ENCODE peak calls at places on chromosomes 13 and 19, in ten cellular contexts. T, W, D, Y, G, M, F, R, C and Z are unnamed samples.

GRCh38 chr13:20160346-20161274 is at the start of gene GJA3:
- DNase-seq in M (no peak), Y (no peak), W (peak; percentile 13), G (peak; percentile 25), F (no peak), D (no peak), T (no peak), R (no peak), C (no peak), Z (peak; percentile 19)

GRCh38 chr19:13557756-13558398 is 51.6 kb upstream of the CACNA1A start:
- DNase-seq in F (no peak), C (peak; percentile 18), W (no peak), M (no peak), D (no peak), G (no peak), T (no peak), R (no peak), Y (no peak), Z (no peak)

GRCh38 chr13:25136872-25137623 is 35.0 kb downstream of the AMER2 start:
- DNase-seq in C (peak; percentile 2), D (no peak), Y (no peak), G (no peak), T (no peak), W (no peak), F (no peak), R (no peak), M (no peak), Z (no peak)

GRCh38 chr13:25874064-25874737 is 177.6 kb downstream of the SHISA2 start:
- DNase-seq in Y (no peak), M (no peak), W (no peak), C (no peak), D (no peak), T (no peak), R (no peak), F (no peak), G (no peak), Z (no peak)

GRCh38 chr13:74158028-74158427 is 23.8 kb upstream of the KLF12 start:
- DNase-seq in W (no peak), C (no peak), M (no peak), R (no peak), G (peak; percentile 26), T (no peak), F (no peak), Y (no peak), D (no peak), Z (peak; percentile 22)

GRCh38 chr13:79874396-79875360 is 393.7 kb downstream of the NDFIP2 start:
- DNase-seq in R (no peak), W (no peak), Y (no peak), D (no peak), T (no peak), G (no peak), C (no peak), M (no peak), F (no peak), Z (no peak)

GRCh38 chr19:33752945-33753344 is 43.7 kb upstream of the KCTD15 start:
- DNase-seq in D (no peak), Y (no peak), M (no peak), W (no peak), R (no peak), C (no peak), G (no peak), F (no peak), T (no peak), Z (no peak)

GRCh38 chr13:40271931-40272775 is 394.3 kb downstream of the FOXO1 start:
- DNase-seq in R (peak; percentile 89), T (peak; percentile 27), F (peak; percentile 43), C (peak; percentile 31), M (no peak), G (peak; percentile 88), Y (no peak), D (peak; percentile 92), W (no peak), Z (peak; percentile 86)

GRCh38 chr19:35822579-35822978 is 9.9 kb upstream of the PRODH2 start:
- DNase-seq in F (no peak), M (no peak), C (no peak), W (no peak), Y (no peak), T (no peak), G (no peak), R (no peak), D (no peak), Z (no peak)

GRCh38 chr19:35791814-35792279 is 16.5 kb downstream of the ARHGAP33 start:
- DNase-seq in C (no peak), W (no peak), M (peak; percentile 57), R (peak; percentile 60), T (no peak), D (no peak), G (no peak), Y (no peak), F (no peak), Z (no peak)

GRCh38 chr13:40776681-40777165 is 5.7 kb upstream of the MRPS31 start:
- DNase-seq in D (no peak), T (no peak), W (no peak), G (peak; percentile 32), F (peak; percentile 44), R (no peak), M (no peak), Y (no peak), C (no peak), Z (peak; percentile 40)

GRCh38 chr19:42596391-42597071 is 1.8 kb upstream of the CEACAM8 start:
- DNase-seq in G (peak; percentile 20), R (no peak), F (no peak), Y (peak; percentile 48), D (no peak), C (peak; percentile 36), W (peak; percentile 64), T (no peak), M (no peak), Z (peak; percentile 20)

DNA sequence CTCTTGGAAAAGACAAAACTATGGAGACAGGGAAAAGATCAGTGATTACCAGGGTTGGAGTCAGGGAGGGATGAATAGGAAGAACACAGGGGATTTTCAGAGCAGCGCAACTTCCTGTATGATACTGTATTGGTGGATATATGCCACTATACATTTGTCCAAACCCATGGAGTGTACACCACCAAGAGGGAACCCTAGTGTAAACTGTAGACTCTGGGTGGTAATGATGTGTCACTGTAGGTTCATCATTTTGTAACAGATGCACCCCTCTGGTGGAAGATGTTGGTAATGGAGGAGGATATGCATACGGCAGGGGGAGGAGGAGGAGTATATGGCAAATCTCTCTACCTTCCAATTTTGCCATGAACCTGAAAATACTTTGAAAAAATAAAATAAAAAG is 68.1 kb downstream of the UFM1 start:
- DNase-seq in T (no peak), G (no peak), M (no peak), Y (no peak), F (no peak), C (no peak), D (no peak), W (no peak), R (no peak), Z (peak; percentile 28)
- TF ChIP-seq CTCF in T (no peak), G (peak; percentile 38), M (peak; percentile 36), Y (no peak), F (no peak), C (no peak), D (no peak), W (no peak), R (no peak), Z (peak; percentile 35)

GRCh38 chr19:51931921-51932320 is 4.6 kb downstream of the ZNF613 start:
- DNase-seq in W (no peak), T (no peak), G (no peak), R (no peak), D (no peak), M (no peak), Y (no peak), F (no peak), C (no peak), Z (no peak)

GRCh38 chr19:51927859-51928258 is 587 bp downstream of the ZNF613 start:
- DNase-seq in W (no peak), C (no peak), F (no peak), G (no peak), T (no peak), M (no peak), Y (no peak), D (no peak), R (no peak), Z (no peak)

GRCh38 chr19:51926426-51926783 is 867 bp upstream of the ZNF613 start:
- DNase-seq in M (no peak), C (no peak), T (no peak), G (no peak), R (no peak), Y (no peak), W (no peak), F (no peak), D (no peak), Z (no peak)

GRCh38 chr19:51921949-51922348 is 5.3 kb upstream of the ZNF613 start:
- DNase-seq in R (no peak), W (no peak), G (no peak), C (no peak), T (no peak), F (no peak), D (no peak), Y (no peak), M (no peak), Z (no peak)

GRCh38 chr19:51926784-51927741 is at the start of gene ZNF613:
- DNase-seq in C (peak; percentile 94), G (peak; percentile 97), W (peak; percentile 67), D (peak; percentile 92), R (peak; percentile 90), M (peak; percentile 81), T (peak; percentile 47), Y (peak; percentile 60), F (peak; percentile 90), Z (peak; percentile 98)
- TF ChIP-seq CTCF in C (peak; percentile 11), G (peak; percentile 4), W (no peak), D (no peak), R (no peak), M (peak; percentile 33), T (peak; percentile 44), Y (peak; percentile 43), F (no peak), Z (peak; percentile 21)

DNA sequence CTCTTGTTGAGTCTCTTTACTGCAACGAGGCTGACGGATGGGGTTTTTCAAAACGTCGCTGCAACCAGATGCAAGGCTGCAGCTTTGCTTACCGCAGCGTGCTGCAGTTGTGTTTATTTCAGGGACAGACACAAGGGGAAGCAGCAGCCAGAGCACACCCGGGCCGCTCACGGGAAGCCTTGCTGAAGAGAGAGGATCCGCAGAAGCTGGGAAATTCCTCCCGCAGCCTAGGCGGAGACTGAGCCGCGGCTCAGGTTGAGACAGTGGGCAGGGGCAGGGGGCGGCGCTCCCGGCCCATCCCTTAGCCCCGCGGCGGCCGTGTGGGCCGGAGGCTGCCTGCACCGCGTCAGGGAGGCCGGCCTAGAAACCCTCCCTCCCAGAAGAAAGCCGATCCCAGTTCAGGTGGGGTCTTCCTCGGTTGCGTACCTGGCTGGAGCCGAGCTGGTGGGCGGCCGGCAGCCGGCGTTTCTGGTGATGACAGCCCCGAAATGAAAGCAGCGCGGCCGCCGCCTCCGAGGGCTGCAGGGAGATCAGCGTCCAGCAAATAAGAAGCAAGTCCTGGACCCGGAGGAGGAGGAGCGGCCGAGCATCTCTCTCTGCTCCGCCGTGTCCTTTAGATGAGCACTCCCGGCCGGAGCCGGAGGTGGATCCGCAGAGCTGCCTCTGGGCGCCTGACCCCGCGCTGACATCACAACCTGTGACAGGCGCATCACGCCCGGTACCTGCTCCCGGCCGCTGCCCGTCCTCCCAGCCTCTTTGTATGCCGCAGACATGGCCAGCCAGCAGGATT is at the start of gene FRY:
- DNase-seq in W (peak; percentile 32), R (peak; percentile 83), T (peak; percentile 20), M (peak; percentile 39), G (peak; percentile 57), F (peak; percentile 51), Y (peak; percentile 37), C (peak; percentile 58), D (peak; percentile 81), Z (peak; percentile 47)
- TF ChIP-seq CTCF in W (no peak), R (no peak), T (peak; percentile 29), M (no peak), G (peak; percentile 27), F (no peak), Y (no peak), C (no peak), D (no peak), Z (peak; percentile 22)

GRCh38 chr13:69324109-69324886 is 783.3 kb upstream of the ATXN8OS start:
- DNase-seq in Y (no peak), W (no peak), D (no peak), C (no peak), R (no peak), M (no peak), F (no peak), T (no peak), G (no peak), Z (peak; percentile 1)
- TF ChIP-seq CTCF in Y (peak; percentile 63), W (peak; percentile 53), D (no peak), C (no peak), R (no peak), M (peak; percentile 35), F (no peak), T (no peak), G (no peak), Z (no peak)